ENCODE peak calls at places on chromosome 16, in nine cellular contexts. R is H1, P is Peyer's patch, V is A549, Z is heart left ventricle, D is HCT116, G is tibial nerve, L is adrenal gland, J is body of pancreas. M is an unnamed sample.

GRCh38 chr16:53849585-53849984 is 145.6 kb downstream of the FTO start:
- DNase-seq in R (no peak), P (no peak), V (no peak), Z (no peak), D (no peak), G (no peak), L (no peak), J (no peak), M (no peak)

GRCh38 chr16:12507366-12507765 is 296.3 kb downstream of the CPPED1 start:
- DNase-seq in R (no peak), P (no peak), V (no peak), Z (no peak), D (no peak), G (no peak), L (no peak), J (no peak), M (no peak)

GRCh38 chr16:47461598-47462266 is 601 bp downstream of the PHKB start:
- DNase-seq in R (no peak), P (no peak), V (peak; percentile 87), Z (no peak), D (peak; percentile 40), G (peak; percentile 19), L (peak; percentile 62), J (peak; percentile 27), M (peak; percentile 23)

GRCh38 chr16:68987734-68988457 is 117.6 kb upstream of the HAS3 start:
- DNase-seq in R (no peak), P (no peak), V (no peak), Z (no peak), D (no peak), G (no peak), L (no peak), J (no peak), M (no peak)

GRCh38 chr16:59432934-59433333 is 698.8 kb upstream of the GOT2 start:
- DNase-seq in R (no peak), P (no peak), V (no peak), Z (no peak), D (no peak), G (no peak), L (peak; percentile 51), J (no peak), M (no peak)

GRCh38 chr16:19883296-19883951 is 1.2 kb downstream of the GPRC5B start:
- DNase-seq in R (no peak), P (no peak), V (no peak), Z (peak; percentile 59), D (no peak), G (peak; percentile 44), L (peak; percentile 70), J (peak; percentile 47), M (peak; percentile 65)

GRCh38 chr16:11079657-11080187 is 135.4 kb downstream of the CLEC16A start:
- DNase-seq in R (no peak), P (no peak), V (no peak), Z (no peak), D (no peak), G (no peak), L (no peak), J (no peak), M (no peak)

GRCh38 chr16:29663829-29664132 is 734 bp downstream of the SPN start:
- DNase-seq in R (no peak), P (no peak), V (no peak), Z (no peak), D (no peak), G (no peak), L (no peak), J (no peak), M (no peak)

GRCh38 chr16:88883117-88883895 is 16.8 kb upstream of the PABPN1L start:
- DNase-seq in R (no peak), P (no peak), V (no peak), Z (no peak), D (no peak), G (no peak), L (no peak), J (no peak), M (no peak)

GRCh38 chr16:72974142-72974769 is 73.7 kb downstream of the ZFHX3 start:
- DNase-seq in R (no peak), P (no peak), V (no peak), Z (no peak), D (no peak), G (no peak), L (no peak), J (peak; percentile 87), M (peak; percentile 83)

GRCh38 chr16:10240854-10241613 is 58.8 kb upstream of the GRIN2A start:
- DNase-seq in R (no peak), P (no peak), V (no peak), Z (no peak), D (no peak), G (no peak), L (no peak), J (no peak), M (no peak)

GRCh38 chr16:14283786-14284185 is 212.7 kb downstream of the MRTFB start:
- DNase-seq in R (no peak), P (no peak), V (no peak), Z (no peak), D (no peak), G (no peak), L (peak; percentile 50), J (no peak), M (no peak)

GRCh38 chr16:6446370-6446769 is 886.3 kb upstream of the RBFOX1 start:
- DNase-seq in R (peak; percentile 7), P (no peak), V (no peak), Z (no peak), D (no peak), G (no peak), L (no peak), J (no peak), M (no peak)

GRCh38 chr16:49277766-49278566 is 3.7 kb downstream of the CBLN1 start:
- DNase-seq in R (no peak), P (no peak), V (no peak), Z (no peak), D (no peak), G (no peak), L (no peak), J (no peak), M (no peak)

GRCh38 chr16:67390816-67391423 is 2.4 kb downstream of the TPPP3 start:
- DNase-seq in R (no peak), P (no peak), V (no peak), Z (no peak), D (no peak), G (no peak), L (peak; percentile 51), J (no peak), M (no peak)

GRCh38 chr16:83903739-83904138 is 4.8 kb downstream of the MLYCD start:
- DNase-seq in R (no peak), P (no peak), V (no peak), Z (peak; percentile 77), D (no peak), G (peak; percentile 34), L (peak; percentile 91), J (peak; percentile 54), M (no peak)

GRCh38 chr16:85688586-85689284 is at the start of gene GINS2:
- DNase-seq in R (peak; percentile 60), P (peak; percentile 84), V (peak; percentile 91), Z (peak; percentile 91), D (peak; percentile 77), G (peak; percentile 54), L (peak; percentile 95), J (peak; percentile 95), M (peak; percentile 92)
- H3K27ac ChIP-seq in R (no peak within 1 kb of the TSS), P (peak within 1 kb of the TSS; percentile 43), V (peak within 1 kb of the TSS; percentile 63), Z (no peak within 1 kb of the TSS), D (peak within 1 kb of the TSS; percentile 52), G (no peak within 1 kb of the TSS), L (no peak within 1 kb of the TSS), J (no peak within 1 kb of the TSS), M (no peak within 1 kb of the TSS)

DNA sequence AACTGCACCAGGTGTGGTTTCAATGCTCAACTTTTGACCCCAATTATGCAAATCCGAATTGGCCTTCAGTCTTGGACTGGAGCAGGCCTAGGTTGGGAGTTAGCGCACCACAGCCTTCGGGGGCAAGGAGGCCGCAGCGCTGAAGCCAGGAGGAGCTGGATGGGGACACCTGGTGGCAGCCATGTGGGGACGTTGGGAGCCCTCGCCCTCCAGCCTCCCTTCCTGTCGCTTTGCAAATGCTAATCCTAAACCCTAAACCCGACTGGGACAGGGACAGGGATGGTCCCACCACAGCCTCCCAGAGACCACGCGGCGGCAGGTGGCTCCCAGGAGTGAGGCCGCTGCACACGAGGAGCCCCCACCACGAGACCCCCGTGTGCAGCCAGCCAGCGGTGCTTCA is 58.7 kb downstream of the KLHDC4 start:
- DNase-seq in R (no peak), P (no peak), V (no peak), Z (no peak), D (no peak), G (no peak), L (no peak), J (no peak), M (no peak)
- H3K4me1 ChIP-seq in R (no peaks in the 10 kb centered on the region), P (no peaks in the 10 kb centered on the region), V (no peaks in the 10 kb centered on the region), Z (no peaks in the 10 kb centered on the region), D (no peaks in the 10 kb centered on the region), G (peaks cover 21% of the 10 kb centered on the region), L (no peaks in the 10 kb centered on the region), J (peaks cover 19% of the 10 kb centered on the region), M (peaks cover 25% of the 10 kb centered on the region)

GRCh38 chr16:74667215-74667765 is 613 bp upstream of the RFWD3 start:
- DNase-seq in R (no peak), P (peak; percentile 35), V (peak; percentile 14), Z (peak; percentile 28), D (no peak), G (no peak), L (peak; percentile 55), J (no peak), M (peak; percentile 30)
- TF ChIP-seq POLR2A in R (no peak), P (no peak), V (no peak), Z (no peak), D (no peak), G (no peak), L (no peak), J (no peak), M (no peak)

GRCh38 chr16:90044111-90044551 is 24.9 kb upstream of the DBNDD1 start:
- DNase-seq in R (no peak), P (no peak), V (peak; percentile 54), Z (no peak), D (peak; percentile 44), G (no peak), L (peak; percentile 63), J (peak; percentile 73), M (peak; percentile 55)
- H3K27ac ChIP-seq in R (no peak overlapping the region), P (no peak overlapping the region), V (no peak overlapping the region), Z (no peak overlapping the region), D (peak overlapping the region; percentile 41), G (no peak overlapping the region), L (no peak overlapping the region), J (no peak overlapping the region), M (no peak overlapping the region)

GRCh38 chr16:831571-832443 is 31.3 kb upstream of the GNG13 start:
- DNase-seq in R (no peak), P (no peak), V (no peak), Z (no peak), D (no peak), G (no peak), L (no peak), J (no peak), M (no peak)
- H3K4me1 ChIP-seq in R (no peaks in the 10 kb centered on the region), P (no peaks in the 10 kb centered on the region), V (peaks cover 3% of the 10 kb centered on the region), Z (no peaks in the 10 kb centered on the region), D (no peaks in the 10 kb centered on the region), G (peaks cover 9% of the 10 kb centered on the region), L (no peaks in the 10 kb centered on the region), J (no peaks in the 10 kb centered on the region), M (no peaks in the 10 kb centered on the region)